ENCODE peak calls at places on chromosomes 11 and 22, in eight cellular contexts. H is OCI-LY7; Z is mammary epithelial cell; E is esophagus muscularis mucosa; O is CD4-positive, CD25-positive, alpha-beta regulatory T cell; B is astrocyte of the cerebellum; W is AG09309; S is PC-3. M is an unnamed sample.

GRCh38 chr11:57885298-57886035 is 123.9 kb downstream of the CTNND1 start:
- DNase-seq in H (no peak), Z (peak; percentile 36), E (no peak), O (no peak), B (no peak), W (no peak), S (peak; percentile 51), M (no peak)

GRCh38 chr11:46296520-46297448 is 19.3 kb downstream of the CREB3L1 start:
- DNase-seq in H (no peak), Z (no peak), E (no peak), O (no peak), B (peak; percentile 90), W (peak; percentile 73), S (peak; percentile 19), M (peak; percentile 53)

GRCh38 chr11:20719821-20720220 is 50.4 kb downstream of the NELL1 start:
- DNase-seq in H (no peak), Z (no peak), E (no peak), O (no peak), B (no peak), W (no peak), S (no peak), M (no peak)

GRCh38 chr11:8018742-8019631 is 31.9 kb downstream of the EIF3F start:
- DNase-seq in H (no peak), Z (peak; percentile 27), E (peak; percentile 93), O (peak; percentile 65), B (no peak), W (no peak), S (peak; percentile 36), M (peak; percentile 82)

GRCh38 chr11:10648896-10649295 is 44.7 kb downstream of the IRAG1 start:
- DNase-seq in H (no peak), Z (no peak), E (no peak), O (no peak), B (no peak), W (no peak), S (no peak), M (no peak)

GRCh38 chr11:97567801-97568200 is 1178.0 kb downstream of the JRKL start:
- DNase-seq in H (no peak), Z (no peak), E (no peak), O (no peak), B (no peak), W (no peak), S (no peak), M (no peak)

GRCh38 chr22:48855593-48856307 is 971.9 kb downstream of the BRD1 start:
- DNase-seq in H (no peak), Z (no peak), E (no peak), O (no peak), B (no peak), W (no peak), S (no peak), M (no peak)

GRCh38 chr22:31055322-31056159 is 25.6 kb upstream of the SMTN start:
- DNase-seq in H (no peak), Z (peak; percentile 96), E (peak; percentile 96), O (no peak), B (peak; percentile 93), W (peak; percentile 92), S (peak; percentile 83), M (peak; percentile 76)

GRCh38 chr22:24471570-24471969 is 23.6 kb upstream of the UPB1 start:
- DNase-seq in H (no peak), Z (no peak), E (no peak), O (no peak), B (peak; percentile 88), W (peak; percentile 16), S (no peak), M (peak; percentile 87)

GRCh38 chr22:22704156-22704946 is 59.9 kb downstream of the GGTLC2 start:
- DNase-seq in H (peak; percentile 30), Z (no peak), E (no peak), O (no peak), B (no peak), W (no peak), S (no peak), M (no peak)

GRCh38 chr11:116787786-116788486 is at the start of gene ZPR1:
- DNase-seq in H (peak; percentile 74), Z (peak; percentile 55), E (peak; percentile 95), O (peak; percentile 87), B (no peak), W (no peak), S (peak; percentile 64), M (peak; percentile 91)

GRCh38 chr11:13298765-13299164 is 21.2 kb downstream of the BMAL1 start:
- DNase-seq in H (no peak), Z (no peak), E (no peak), O (no peak), B (no peak), W (no peak), S (no peak), M (no peak)

DNA sequence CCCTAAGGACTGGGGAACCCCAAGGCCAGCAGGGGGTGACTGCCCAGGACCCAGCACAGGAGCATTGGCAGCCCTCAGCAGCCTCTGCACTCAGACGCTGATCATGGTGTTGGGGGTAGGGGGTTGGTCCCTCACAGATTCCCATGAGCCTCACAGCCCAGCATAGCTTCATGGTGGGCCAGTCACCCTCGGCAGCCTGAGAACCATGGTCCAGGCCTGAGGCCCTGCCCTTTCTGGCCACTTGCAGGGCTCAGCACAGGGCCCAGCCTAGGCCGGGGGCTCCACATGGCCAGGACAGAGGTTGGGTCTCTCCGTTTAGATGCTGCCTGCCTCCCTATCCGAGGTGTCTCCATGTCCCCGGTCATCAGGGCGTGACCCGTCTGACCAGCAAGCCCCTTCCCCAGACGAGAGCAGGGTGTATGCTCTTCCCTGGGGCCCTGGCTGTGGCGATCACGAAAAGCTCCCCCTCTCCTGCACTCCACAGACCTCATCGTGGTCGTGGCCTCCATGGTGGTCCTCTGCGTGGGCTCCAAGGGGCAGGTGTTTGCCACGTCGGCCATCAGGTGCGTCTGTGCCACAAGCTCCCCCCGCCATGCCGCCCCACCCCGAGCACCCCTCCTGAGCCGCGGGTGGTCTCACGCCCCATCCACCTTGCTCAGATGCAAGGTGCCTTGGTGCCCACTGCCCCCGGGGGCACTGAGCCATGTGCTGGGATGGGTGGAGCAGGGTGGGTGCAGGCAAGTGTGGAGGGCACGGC is 126.2 kb downstream of the KCNQ1 start:
- DNase-seq in H (no peak), Z (no peak), E (no peak), O (no peak), B (no peak), W (no peak), S (no peak), M (peak; percentile 44)
- H3K4me3 ChIP-seq in H (no peak overlapping the region), Z (no peak overlapping the region), E (no peak overlapping the region), O (no peak overlapping the region), B (no peak overlapping the region), W (no peak overlapping the region), S (no peak overlapping the region), M (no peak overlapping the region)

GRCh38 chr11:2190670-2191471 is 19.3 kb upstream of the TH start:
- DNase-seq in H (no peak), Z (no peak), E (no peak), O (no peak), B (no peak), W (no peak), S (no peak), M (no peak)

GRCh38 chr11:2187267-2187707 is 15.7 kb upstream of the TH start:
- DNase-seq in H (no peak), Z (no peak), E (no peak), O (no peak), B (no peak), W (no peak), S (no peak), M (no peak)

GRCh38 chr11:2186669-2187266 is 15.2 kb upstream of the TH start:
- DNase-seq in H (peak; percentile 62), Z (no peak), E (no peak), O (no peak), B (no peak), W (no peak), S (peak; percentile 37), M (no peak)

GRCh38 chr11:2189938-2190669 is 18.5 kb upstream of the TH start:
- DNase-seq in H (no peak), Z (no peak), E (no peak), O (no peak), B (no peak), W (no peak), S (no peak), M (no peak)

DNA sequence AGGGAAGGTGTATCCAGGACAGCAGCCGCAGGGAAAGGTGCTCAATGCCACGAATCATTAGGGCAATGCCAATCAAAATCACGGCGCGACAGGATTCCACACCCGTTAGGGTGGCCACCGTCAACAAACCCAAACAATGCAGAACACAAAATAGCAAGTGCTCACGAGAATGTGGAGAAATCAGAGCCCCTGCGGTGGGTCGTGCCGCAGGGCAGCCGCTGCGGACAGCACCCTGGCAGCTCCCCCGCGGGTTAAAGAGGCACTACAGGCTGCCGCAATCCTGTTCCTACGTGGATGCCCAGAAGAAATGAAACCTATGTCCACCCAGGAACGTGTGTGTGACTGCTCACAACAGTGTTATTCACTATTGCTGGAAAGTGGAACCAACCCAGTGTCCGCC is 17.1 kb upstream of the TH start:
- DNase-seq in H (no peak), Z (no peak), E (no peak), O (no peak), B (no peak), W (no peak), S (no peak), M (no peak)
- H3K4me3 ChIP-seq in H (no peak overlapping the region), Z (no peak overlapping the region), E (no peak overlapping the region), O (no peak overlapping the region), B (no peak overlapping the region), W (no peak overlapping the region), S (no peak overlapping the region), M (no peak overlapping the region)

GRCh38 chr11:96335389-96335788 is 7.6 kb downstream of the MAML2 start:
- DNase-seq in H (no peak), Z (no peak), E (no peak), O (no peak), B (no peak), W (no peak), S (no peak), M (no peak)

GRCh38 chr11:96340555-96340885 is 2.5 kb downstream of the MAML2 start:
- DNase-seq in H (no peak), Z (peak; percentile 22), E (no peak), O (no peak), B (no peak), W (no peak), S (no peak), M (no peak)

GRCh38 chr11:96339704-96340554 is 3.1 kb downstream of the MAML2 start:
- DNase-seq in H (no peak), Z (no peak), E (no peak), O (no peak), B (no peak), W (no peak), S (no peak), M (no peak)

GRCh38 chr11:96338910-96339703 is 3.9 kb downstream of the MAML2 start:
- DNase-seq in H (peak; percentile 67), Z (peak; percentile 92), E (no peak), O (no peak), B (no peak), W (no peak), S (peak; percentile 60), M (peak; percentile 40)

GRCh38 chr11:96337541-96338530 is 5.2 kb downstream of the MAML2 start:
- DNase-seq in H (no peak), Z (no peak), E (no peak), O (no peak), B (no peak), W (no peak), S (no peak), M (no peak)
- H3K4me3 ChIP-seq in H (no peak overlapping the region), Z (no peak overlapping the region), E (peak overlapping the region; percentile 68), O (peak overlapping the region; percentile 98), B (peak overlapping the region; percentile 1), W (no peak overlapping the region), S (peak overlapping the region; percentile 41), M (peak overlapping the region; percentile 72)

DNA sequence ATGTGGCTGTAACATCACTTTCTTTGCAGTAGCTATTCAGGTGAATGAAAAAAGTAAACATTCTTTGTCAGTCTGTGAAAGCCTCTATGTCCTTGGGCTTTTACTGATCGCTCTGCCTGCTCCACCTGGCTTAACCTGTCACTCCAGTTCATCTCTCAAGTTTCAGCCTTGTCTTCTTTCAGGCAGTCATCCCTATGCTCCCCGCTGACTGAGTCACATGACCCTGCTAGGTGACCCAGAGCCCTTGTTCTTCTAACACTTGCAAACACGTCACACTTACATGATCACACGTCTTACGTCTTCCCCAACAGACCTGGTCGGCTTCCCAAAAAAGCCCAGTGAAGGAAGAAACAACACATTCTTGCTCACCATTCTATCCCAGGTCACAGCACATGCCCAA is 499.3 kb upstream of the TENM4 start:
- DNase-seq in H (no peak), Z (peak; percentile 6), E (no peak), O (no peak), B (no peak), W (no peak), S (peak; percentile 68), M (no peak)
- H3K4me3 ChIP-seq in H (no peak overlapping the region), Z (no peak overlapping the region), E (no peak overlapping the region), O (no peak overlapping the region), B (no peak overlapping the region), W (no peak overlapping the region), S (no peak overlapping the region), M (no peak overlapping the region)